ENCODE peak calls at places on chromosome 13, in six cellular contexts. M is fibroblast of pulmonary artery; T is naive thymus-derived CD4-positive, alpha-beta T cell; Q is cardiac muscle cell; D is tibial artery; O is colonic mucosa. X is an unnamed sample.

GRCh38 chr13:26883613-26884257 is 123.1 kb upstream of the GPR12 start:
- DNase-seq in M (no peak), T (no peak), Q (no peak), D (no peak), O (no peak), X (no peak)

GRCh38 chr13:109790951-109791605 is 4.7 kb upstream of the IRS2 start:
- DNase-seq in M (peak; percentile 60), T (peak; percentile 55), Q (peak; percentile 52), D (no peak), O (peak; percentile 48), X (no peak)

GRCh38 chr13:33185853-33186252 is 99.7 kb downstream of the STARD13 start:
- DNase-seq in M (no peak), T (no peak), Q (peak; percentile 35), D (no peak), O (no peak), X (no peak)

GRCh38 chr13:74710006-74710405 is 575.8 kb upstream of the KLF12 start:
- DNase-seq in M (peak; percentile 80), T (no peak), Q (peak; percentile 72), D (no peak), O (no peak), X (no peak)

GRCh38 chr13:82829040-82829439 is 1053.2 kb downstream of the SLITRK1 start:
- DNase-seq in M (no peak), T (no peak), Q (no peak), D (no peak), O (no peak), X (peak; percentile 30)

GRCh38 chr13:112343591-112343990 is 32.6 kb upstream of the SPACA7 start:
- DNase-seq in M (no peak), T (no peak), Q (no peak), D (no peak), O (no peak), X (no peak)

GRCh38 chr13:38850868-38851626 is 139.6 kb downstream of the STOML3 start:
- DNase-seq in M (no peak), T (no peak), Q (no peak), D (no peak), O (no peak), X (no peak)

GRCh38 chr13:73062368-73062767 is 3.6 kb downstream of the KLF5 start:
- DNase-seq in M (no peak), T (no peak), Q (no peak), D (no peak), O (no peak), X (no peak)

GRCh38 chr13:39201075-39201630 is 162.9 kb downstream of the NHLRC3 start:
- DNase-seq in M (no peak), T (no peak), Q (peak; percentile 2), D (no peak), O (no peak), X (no peak)

GRCh38 chr13:46926856-46927625 is 30.2 kb upstream of the HTR2A start:
- DNase-seq in M (peak; percentile 47), T (no peak), Q (peak; percentile 66), D (no peak), O (no peak), X (no peak)
- H3K4me3 ChIP-seq in M (no peak overlapping the region), T (no peak overlapping the region), Q (no peak overlapping the region), D (no peak overlapping the region), O (no peak overlapping the region), X (no peak overlapping the region)

DNA sequence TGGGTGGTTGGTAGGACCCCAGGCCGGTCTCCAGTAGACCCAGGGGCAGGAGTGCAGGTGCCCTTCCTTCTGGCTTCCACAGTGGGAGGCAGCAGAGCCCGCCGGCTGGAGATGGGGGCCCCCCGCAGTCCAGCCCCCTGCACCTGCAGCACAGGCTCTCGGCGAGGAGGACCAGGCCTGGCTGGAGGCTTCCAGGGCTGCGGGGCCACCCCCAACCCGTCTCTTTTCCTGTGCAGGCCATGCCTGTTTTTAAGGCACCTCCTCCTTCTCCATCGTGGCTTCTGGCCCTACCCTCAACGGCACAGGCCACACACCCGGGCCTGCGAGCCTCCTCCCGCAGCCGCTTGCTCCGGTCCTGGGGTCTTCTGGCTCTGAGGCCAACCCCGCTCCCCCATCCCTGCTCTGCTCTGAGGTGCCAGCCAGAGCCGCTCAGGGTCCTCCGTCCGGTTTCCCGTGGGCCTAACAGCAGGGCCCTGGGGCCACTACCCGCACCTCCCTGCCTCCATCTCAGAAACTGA is 77.2 kb upstream of the ANKRD10 start:
- DNase-seq in M (no peak), T (no peak), Q (no peak), D (no peak), O (no peak), X (no peak)
- H3K4me3 ChIP-seq in M (no peak overlapping the region), T (no peak overlapping the region), Q (no peak overlapping the region), D (no peak overlapping the region), O (no peak overlapping the region), X (no peak overlapping the region)

DNA sequence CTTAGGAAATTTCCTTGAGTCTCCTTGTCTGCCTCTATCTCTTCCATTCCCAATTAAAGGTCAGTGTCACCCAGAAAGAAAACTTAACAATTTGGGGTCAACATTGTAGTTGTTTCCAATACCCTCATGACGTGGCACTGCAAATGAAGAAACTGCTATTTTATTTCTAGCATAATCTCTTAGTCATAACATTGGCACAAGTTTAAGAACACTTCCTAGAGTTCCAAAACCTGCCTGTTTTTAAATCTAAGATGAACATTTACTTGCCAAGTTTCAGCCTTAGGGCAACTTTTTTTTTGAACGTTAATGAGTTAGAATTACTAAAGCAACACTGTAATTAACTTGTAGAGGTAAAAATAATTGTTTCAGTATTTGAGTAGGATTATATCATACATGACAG is 108.0 kb downstream of the LMO7 start:
- DNase-seq in M (no peak), T (no peak), Q (no peak), D (no peak), O (no peak), X (no peak)
- H3K4me3 ChIP-seq in M (no peak overlapping the region), T (no peak overlapping the region), Q (no peak overlapping the region), D (no peak overlapping the region), O (no peak overlapping the region), X (no peak overlapping the region)

DNA sequence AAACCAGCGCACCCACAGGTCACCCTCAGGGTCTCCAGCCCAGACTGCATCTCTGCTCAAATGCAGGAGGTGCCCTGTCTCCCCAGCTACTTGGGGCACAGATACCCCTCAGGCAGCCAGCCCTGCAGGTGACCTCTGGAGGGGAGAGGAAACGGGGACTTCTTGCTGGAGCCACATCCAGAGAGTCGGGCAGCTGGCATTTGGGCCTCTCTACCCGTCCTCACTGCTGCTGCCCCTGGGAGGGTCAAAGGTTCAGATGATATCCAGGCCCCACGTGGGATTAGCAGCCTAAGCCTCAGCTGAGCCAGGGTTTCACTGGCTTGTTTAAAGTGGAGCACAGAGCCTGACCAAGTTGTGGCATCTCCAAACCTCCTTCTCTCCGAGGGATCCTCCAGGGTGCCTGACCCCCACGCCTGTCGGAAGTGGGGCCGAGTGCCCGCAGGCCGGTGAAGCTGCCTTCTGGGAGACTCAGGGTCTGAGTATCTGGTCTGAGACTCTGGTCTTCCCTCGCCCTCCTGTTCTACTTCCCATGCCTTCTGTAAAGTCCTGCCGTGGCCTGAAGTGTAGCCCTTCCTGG is 2.2 kb downstream of the RASA3 start:
- DNase-seq in M (no peak), T (no peak), Q (no peak), D (no peak), O (no peak), X (no peak)
- H3K4me3 ChIP-seq in M (peak overlapping the region; percentile 83), T (peak overlapping the region; percentile 90), Q (peak overlapping the region; percentile 89), D (peak overlapping the region; percentile 94), O (peak overlapping the region; percentile 77), X (peak overlapping the region; percentile 78)

DNA sequence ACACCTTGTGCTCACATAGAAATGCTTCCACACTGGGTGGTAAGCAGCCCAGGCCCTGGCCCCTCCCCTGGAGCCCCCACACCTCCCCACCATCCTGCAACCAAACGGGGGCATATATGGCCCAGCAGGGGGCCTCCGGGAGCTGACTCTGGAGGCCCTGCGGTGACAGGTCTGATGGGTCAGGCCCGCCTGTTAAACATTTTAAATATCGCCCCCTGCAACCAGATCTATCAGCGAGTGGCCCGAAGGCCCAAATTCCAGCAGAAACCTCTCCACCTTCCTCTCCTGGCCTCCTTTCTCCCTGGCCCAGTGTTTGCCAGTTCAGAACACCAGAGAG is 48.0 kb upstream of the KATNAL1 start:
- DNase-seq in M (no peak), T (no peak), Q (no peak), D (no peak), O (no peak), X (no peak)
- H3K4me3 ChIP-seq in M (no peak overlapping the region), T (no peak overlapping the region), Q (no peak overlapping the region), D (no peak overlapping the region), O (no peak overlapping the region), X (no peak overlapping the region)